ENCODE peak calls at places on chromosome 9, in five cellular contexts. One of them, this sample, is unnamed.

GRCh38 chr9:27335088-27335487 is 38.1 kb upstream of the EQTN start:
- DNase-seq in NCI-H1417: no peak
- DNase-seq in adrenal gland: no peak
- DNase-seq in amniotic stem cell: no peak
- DNase-seq in fibroblast of mammary gland: no peak
- DNase-seq in this sample: no peak

GRCh38 chr9:127862075-127863011 is 7.9 kb upstream of the ENG start:
- DNase-seq in amniotic stem cell: no peak
- DNase-seq in NCI-H1417: no peak
- DNase-seq in adrenal gland: peak; percentile 89
- DNase-seq in fibroblast of mammary gland: no peak
- DNase-seq in this sample: no peak

GRCh38 chr9:111566234-111566633 is 33.2 kb downstream of the PTGR1 start:
- DNase-seq in adrenal gland: peak; percentile 66
- DNase-seq in fibroblast of mammary gland: peak; percentile 39
- DNase-seq in NCI-H1417: no peak
- DNase-seq in amniotic stem cell: no peak
- DNase-seq in this sample: peak; percentile 44

GRCh38 chr9:112472996-112473395 is 13.6 kb upstream of the KIAA1958 start:
- DNase-seq in NCI-H1417: no peak
- DNase-seq in fibroblast of mammary gland: no peak
- DNase-seq in amniotic stem cell: no peak
- DNase-seq in adrenal gland: no peak
- DNase-seq in this sample: no peak

GRCh38 chr9:129494113-129494789 is 126.7 kb downstream of the C9orf50 start:
- DNase-seq in fibroblast of mammary gland: no peak
- DNase-seq in adrenal gland: no peak
- DNase-seq in amniotic stem cell: no peak
- DNase-seq in NCI-H1417: no peak
- DNase-seq in this sample: no peak

GRCh38 chr9:124621371-124622328 is 114.5 kb upstream of the NR5A1 start:
- DNase-seq in amniotic stem cell: no peak
- DNase-seq in NCI-H1417: no peak
- DNase-seq in fibroblast of mammary gland: peak; percentile 45
- DNase-seq in adrenal gland: no peak
- DNase-seq in this sample: no peak

GRCh38 chr9:6870149-6870548 is 112.4 kb downstream of the KDM4C start:
- DNase-seq in adrenal gland: no peak
- DNase-seq in NCI-H1417: no peak
- DNase-seq in fibroblast of mammary gland: no peak
- DNase-seq in amniotic stem cell: no peak
- DNase-seq in this sample: no peak

GRCh38 chr9:14389622-14390021 is 75.7 kb upstream of the NFIB start:
- DNase-seq in amniotic stem cell: no peak
- DNase-seq in adrenal gland: no peak
- DNase-seq in fibroblast of mammary gland: no peak
- DNase-seq in NCI-H1417: no peak
- DNase-seq in this sample: no peak

GRCh38 chr9:97737429-97737828 is 40.3 kb upstream of the XPA start:
- DNase-seq in NCI-H1417: peak; percentile 22
- DNase-seq in fibroblast of mammary gland: peak; percentile 26
- DNase-seq in amniotic stem cell: no peak
- DNase-seq in adrenal gland: no peak
- DNase-seq in this sample: peak; percentile 91

GRCh38 chr9:127664678-127665507 is 41.9 kb upstream of the CFAP157 start:
- DNase-seq in NCI-H1417: no peak
- DNase-seq in amniotic stem cell: no peak
- DNase-seq in adrenal gland: peak; percentile 68
- DNase-seq in fibroblast of mammary gland: peak; percentile 49
- DNase-seq in this sample: no peak

GRCh38 chr9:93682155-93682968 is 106.0 kb downstream of the PHF2 start:
- DNase-seq in amniotic stem cell: no peak
- DNase-seq in adrenal gland: peak; percentile 82
- DNase-seq in NCI-H1417: peak; percentile 89
- DNase-seq in fibroblast of mammary gland: peak; percentile 40
- DNase-seq in this sample: peak; percentile 56

GRCh38 chr9:2053883-2054845 is 39.0 kb downstream of the SMARCA2 start:
- DNase-seq in adrenal gland: no peak
- DNase-seq in fibroblast of mammary gland: peak; percentile 81
- DNase-seq in NCI-H1417: no peak
- DNase-seq in amniotic stem cell: no peak
- DNase-seq in this sample: no peak

GRCh38 chr9:114771901-114772300 is 33.9 kb downstream of the TNFSF15 start:
- DNase-seq in fibroblast of mammary gland: peak; percentile 35
- DNase-seq in adrenal gland: no peak
- DNase-seq in NCI-H1417: no peak
- DNase-seq in amniotic stem cell: no peak
- DNase-seq in this sample: no peak

GRCh38 chr9:86321373-86321772 is 32.8 kb downstream of the TUT7 start:
- DNase-seq in fibroblast of mammary gland: peak; percentile 83
- DNase-seq in NCI-H1417: no peak
- DNase-seq in adrenal gland: no peak
- DNase-seq in amniotic stem cell: peak; percentile 78
- DNase-seq in this sample: no peak

GRCh38 chr9:81621785-81622243 is 67.5 kb downstream of the TLE1 start:
- DNase-seq in adrenal gland: no peak
- DNase-seq in amniotic stem cell: no peak
- DNase-seq in fibroblast of mammary gland: no peak
- DNase-seq in NCI-H1417: peak; percentile 86
- DNase-seq in this sample: peak; percentile 66

GRCh38 chr9:88916875-88917274 is 74.4 kb upstream of the S1PR3 start:
- DNase-seq in adrenal gland: no peak
- DNase-seq in NCI-H1417: no peak
- DNase-seq in fibroblast of mammary gland: no peak
- DNase-seq in amniotic stem cell: no peak
- DNase-seq in this sample: no peak

GRCh38 chr9:70257991-70258691 is 637 bp upstream of the SMC5 start:
- DNase-seq in NCI-H1417: peak; percentile 97
- DNase-seq in adrenal gland: peak; percentile 62
- DNase-seq in amniotic stem cell: no peak
- DNase-seq in fibroblast of mammary gland: peak; percentile 38
- DNase-seq in this sample: peak; percentile 65

GRCh38 chr9:72363908-72364678 is 915 bp downstream of the ZFAND5 start:
- DNase-seq in adrenal gland: peak; percentile 82
- DNase-seq in NCI-H1417: peak; percentile 82
- DNase-seq in amniotic stem cell: no peak
- DNase-seq in fibroblast of mammary gland: peak; percentile 59
- DNase-seq in this sample: peak; percentile 17

GRCh38 chr9:136012651-136013050 is 51.5 kb upstream of the UBAC1 start:
- DNase-seq in NCI-H1417: no peak
- DNase-seq in fibroblast of mammary gland: peak; percentile 37
- DNase-seq in amniotic stem cell: no peak
- DNase-seq in adrenal gland: no peak
- DNase-seq in this sample: peak; percentile 86

GRCh38 chr9:86807577-86807976 is 139.7 kb downstream of the GAS1 start:
- DNase-seq in adrenal gland: no peak
- DNase-seq in amniotic stem cell: no peak
- DNase-seq in NCI-H1417: no peak
- DNase-seq in fibroblast of mammary gland: peak; percentile 42
- DNase-seq in this sample: no peak

GRCh38 chr9:97845130-97845529 is 7.9 kb upstream of the FOXE1 start:
- DNase-seq in adrenal gland: no peak
- DNase-seq in NCI-H1417: no peak
- DNase-seq in fibroblast of mammary gland: peak; percentile 10
- DNase-seq in amniotic stem cell: no peak
- DNase-seq in this sample: no peak

GRCh38 chr9:114305189-114305555 is 17.7 kb upstream of the ORM1 start:
- DNase-seq in NCI-H1417: no peak
- DNase-seq in amniotic stem cell: no peak
- DNase-seq in fibroblast of mammary gland: no peak
- DNase-seq in adrenal gland: peak; percentile 25
- DNase-seq in this sample: no peak

GRCh38 chr9:136031741-136032638 is 63.1 kb downstream of the NACC2 start:
- DNase-seq in fibroblast of mammary gland: peak; percentile 34
- DNase-seq in NCI-H1417: no peak
- DNase-seq in amniotic stem cell: no peak
- DNase-seq in adrenal gland: no peak
- DNase-seq in this sample: no peak

GRCh38 chr9:114434878-114435311 is 47.1 kb upstream of the AKNA start:
- DNase-seq in adrenal gland: peak; percentile 57
- DNase-seq in amniotic stem cell: no peak
- DNase-seq in fibroblast of mammary gland: peak; percentile 38
- DNase-seq in NCI-H1417: peak; percentile 86
- DNase-seq in this sample: peak; percentile 87

GRCh38 chr9:113349434-113350337 is at the start of gene BSPRY:
- DNase-seq in fibroblast of mammary gland: no peak
- DNase-seq in NCI-H1417: peak; percentile 67
- DNase-seq in adrenal gland: peak; percentile 42
- DNase-seq in amniotic stem cell: no peak
- DNase-seq in this sample: peak; percentile 40

GRCh38 chr9:5764130-5764868 is 68.6 kb downstream of the ERMP1 start:
- DNase-seq in adrenal gland: no peak
- DNase-seq in NCI-H1417: no peak
- DNase-seq in amniotic stem cell: no peak
- DNase-seq in fibroblast of mammary gland: no peak
- DNase-seq in this sample: no peak

GRCh38 chr9:115391166-115391825 is 273.3 kb upstream of the TNC start:
- DNase-seq in amniotic stem cell: no peak
- DNase-seq in adrenal gland: no peak
- DNase-seq in fibroblast of mammary gland: peak; percentile 65
- DNase-seq in NCI-H1417: peak; percentile 28
- DNase-seq in this sample: peak; percentile 82

GRCh38 chr9:136156216-136157120 is 37.8 kb upstream of the TMEM250 start:
- DNase-seq in amniotic stem cell: no peak
- DNase-seq in adrenal gland: no peak
- DNase-seq in NCI-H1417: no peak
- DNase-seq in fibroblast of mammary gland: no peak
- DNase-seq in this sample: no peak

GRCh38 chr9:129554649-129555048 is 66.3 kb downstream of the C9orf50 start:
- DNase-seq in adrenal gland: no peak
- DNase-seq in amniotic stem cell: no peak
- DNase-seq in fibroblast of mammary gland: no peak
- DNase-seq in NCI-H1417: no peak
- DNase-seq in this sample: peak; percentile 71